ENCODE peak calls at places on chromosomes 3 and 15, in seven cellular contexts. K, Z, B, N, P, W and U are unnamed samples.
A peak's percentile ranks its signal among the peaks of the same experiment; 100 is the strongest.

GRCh38 chr3:40035177-40035576 is 225.8 kb downstream of the MYRIP start:
- DNase-seq in K (no peak), Z (no peak), B (no peak), N (no peak), P (no peak), W (no peak), U (no peak)

GRCh38 chr15:100253640-100254039 is 88.1 kb downstream of the ADAMTS17 start:
- DNase-seq in K (no peak), Z (no peak), B (no peak), N (no peak), P (no peak), W (no peak), U (peak; percentile 59)

GRCh38 chr15:98983333-98983732 is 24.3 kb downstream of the PGPEP1L start:
- DNase-seq in K (no peak), Z (no peak), B (no peak), N (no peak), P (no peak), W (peak; percentile 69), U (peak; percentile 63)

GRCh38 chr3:108461641-108462040 is 48.8 kb downstream of the MYH15 start:
- DNase-seq in K (no peak), Z (no peak), B (no peak), N (no peak), P (no peak), W (no peak), U (no peak)

GRCh38 chr3:37909067-37909911 is 47.6 kb downstream of the CTDSPL start:
- DNase-seq in K (no peak), Z (no peak), B (no peak), N (no peak), P (no peak), W (no peak), U (no peak)

GRCh38 chr15:65056868-65057548 is 10.8 kb downstream of the RASL12 start:
- DNase-seq in K (no peak), Z (no peak), B (no peak), N (no peak), P (no peak), W (no peak), U (no peak)

GRCh38 chr3:124203292-124203691 is 211.4 kb upstream of the ROPN1 start:
- DNase-seq in K (no peak), Z (no peak), B (no peak), N (no peak), P (no peak), W (no peak), U (no peak)

GRCh38 chr3:146817705-146818104 is 212.6 kb upstream of the PLSCR5 start:
- DNase-seq in K (no peak), Z (peak; percentile 33), B (no peak), N (no peak), P (peak; percentile 25), W (no peak), U (no peak)

GRCh38 chr3:143436231-143436930 is 316.8 kb downstream of the CHST2 start:
- DNase-seq in K (no peak), Z (no peak), B (no peak), N (no peak), P (no peak), W (no peak), U (no peak)

GRCh38 chr3:126111566-126112475 is 27.9 kb upstream of the SLC41A3 start:
- DNase-seq in K (no peak), Z (no peak), B (no peak), N (no peak), P (no peak), W (no peak), U (no peak)

GRCh38 chr15:53569756-53570480 is 189.5 kb downstream of the WDR72 start:
- DNase-seq in K (no peak), Z (no peak), B (no peak), N (no peak), P (no peak), W (no peak), U (no peak)

GRCh38 chr3:141255864-141256263 is 24.2 kb downstream of the PXYLP1 start:
- DNase-seq in K (no peak), Z (no peak), B (no peak), N (no peak), P (no peak), W (no peak), U (peak; percentile 60)